ENCODE peak calls at places on chromosomes 13 and 19, in four cellular contexts. One of them, this sample, is unnamed.

GRCh38 chr13:50162001-50162400 is 146.8 kb downstream of the KCNRG start:
- DNase-seq in fibroblast of the aortic adventitia: peak
- DNase-seq in progenitor cell of endocrine pancreas: no peak
- DNase-seq in T-helper 2 cell treated with Interferon-gamma antibody and Interleukin-4, amounts not matched to agents 5 μg/mL and 100 μg/mL, for 36 hours: no peak
- DNase-seq in this sample: no peak

GRCh38 chr19:35462476-35462953 is 14.5 kb downstream of the FFAR2 start:
- DNase-seq in fibroblast of the aortic adventitia: no peak
- DNase-seq in progenitor cell of endocrine pancreas: no peak
- DNase-seq in T-helper 2 cell treated with Interferon-gamma antibody and Interleukin-4, amounts not matched to agents 5 μg/mL and 100 μg/mL, for 36 hours: peak
- DNase-seq in this sample: no peak

GRCh38 chr13:77767413-77767812 is 69.9 kb downstream of the SLAIN1 start:
- DNase-seq in fibroblast of the aortic adventitia: no peak
- DNase-seq in progenitor cell of endocrine pancreas: no peak
- DNase-seq in T-helper 2 cell treated with Interferon-gamma antibody and Interleukin-4, amounts not matched to agents 5 μg/mL and 100 μg/mL, for 36 hours: no peak
- DNase-seq in this sample: peak

GRCh38 chr19:2981898-2982297 is 4.5 kb downstream of the TLE6 start:
- DNase-seq in fibroblast of the aortic adventitia: no peak
- DNase-seq in progenitor cell of endocrine pancreas: no peak
- DNase-seq in T-helper 2 cell treated with Interferon-gamma antibody and Interleukin-4, amounts not matched to agents 5 μg/mL and 100 μg/mL, for 36 hours: no peak
- DNase-seq in this sample: no peak

GRCh38 chr13:94641432-94641941 is 39.8 kb downstream of the GPR180 start:
- DNase-seq in fibroblast of the aortic adventitia: peak
- DNase-seq in progenitor cell of endocrine pancreas: no peak
- DNase-seq in T-helper 2 cell treated with Interferon-gamma antibody and Interleukin-4, amounts not matched to agents 5 μg/mL and 100 μg/mL, for 36 hours: no peak
- DNase-seq in this sample: no peak

GRCh38 chr13:76856141-76856571 is 30.0 kb downstream of the KCTD12 start:
- DNase-seq in fibroblast of the aortic adventitia: peak
- DNase-seq in progenitor cell of endocrine pancreas: no peak
- DNase-seq in T-helper 2 cell treated with Interferon-gamma antibody and Interleukin-4, amounts not matched to agents 5 μg/mL and 100 μg/mL, for 36 hours: no peak
- DNase-seq in this sample: no peak

GRCh38 chr13:37681295-37682032 is 82.9 kb upstream of the POSTN start:
- DNase-seq in fibroblast of the aortic adventitia: peak
- DNase-seq in progenitor cell of endocrine pancreas: no peak
- DNase-seq in T-helper 2 cell treated with Interferon-gamma antibody and Interleukin-4, amounts not matched to agents 5 μg/mL and 100 μg/mL, for 36 hours: no peak
- DNase-seq in this sample: no peak

GRCh38 chr19:33344611-33345010 is 28.9 kb upstream of the CEBPG start:
- DNase-seq in fibroblast of the aortic adventitia: no peak
- DNase-seq in progenitor cell of endocrine pancreas: no peak
- DNase-seq in T-helper 2 cell treated with Interferon-gamma antibody and Interleukin-4, amounts not matched to agents 5 μg/mL and 100 μg/mL, for 36 hours: no peak
- DNase-seq in this sample: no peak

GRCh38 chr13:109787135-109787954 is 962 bp upstream of the IRS2 start:
- DNase-seq in fibroblast of the aortic adventitia: no peak
- DNase-seq in progenitor cell of endocrine pancreas: peak
- DNase-seq in T-helper 2 cell treated with Interferon-gamma antibody and Interleukin-4, amounts not matched to agents 5 μg/mL and 100 μg/mL, for 36 hours: peak
- DNase-seq in this sample: peak

GRCh38 chr13:66835040-66835628 is 395.0 kb downstream of the PCDH9 start:
- DNase-seq in fibroblast of the aortic adventitia: peak
- DNase-seq in progenitor cell of endocrine pancreas: no peak
- DNase-seq in T-helper 2 cell treated with Interferon-gamma antibody and Interleukin-4, amounts not matched to agents 5 μg/mL and 100 μg/mL, for 36 hours: no peak
- DNase-seq in this sample: peak

GRCh38 chr19:2394054-2394668 is 33.2 kb downstream of the TIMM13 start:
- DNase-seq in fibroblast of the aortic adventitia: no peak
- DNase-seq in progenitor cell of endocrine pancreas: no peak
- DNase-seq in T-helper 2 cell treated with Interferon-gamma antibody and Interleukin-4, amounts not matched to agents 5 μg/mL and 100 μg/mL, for 36 hours: no peak
- DNase-seq in this sample: no peak

GRCh38 chr19:33718668-33719259 is 77.9 kb upstream of the KCTD15 start:
- DNase-seq in fibroblast of the aortic adventitia: no peak
- DNase-seq in progenitor cell of endocrine pancreas: no peak
- DNase-seq in T-helper 2 cell treated with Interferon-gamma antibody and Interleukin-4, amounts not matched to agents 5 μg/mL and 100 μg/mL, for 36 hours: no peak
- DNase-seq in this sample: no peak

GRCh38 chr13:49343255-49343654 is 95.5 kb downstream of the CDADC1 start:
- DNase-seq in fibroblast of the aortic adventitia: no peak
- DNase-seq in progenitor cell of endocrine pancreas: no peak
- DNase-seq in T-helper 2 cell treated with Interferon-gamma antibody and Interleukin-4, amounts not matched to agents 5 μg/mL and 100 μg/mL, for 36 hours: no peak
- DNase-seq in this sample: no peak

GRCh38 chr13:65479692-65480091 is 1750.4 kb downstream of the PCDH9 start:
- DNase-seq in fibroblast of the aortic adventitia: no peak
- DNase-seq in progenitor cell of endocrine pancreas: no peak
- DNase-seq in T-helper 2 cell treated with Interferon-gamma antibody and Interleukin-4, amounts not matched to agents 5 μg/mL and 100 μg/mL, for 36 hours: no peak
- DNase-seq in this sample: no peak

GRCh38 chr13:96130818-96131217 is 40.9 kb downstream of the HS6ST3 start:
- DNase-seq in fibroblast of the aortic adventitia: no peak
- DNase-seq in progenitor cell of endocrine pancreas: no peak
- DNase-seq in T-helper 2 cell treated with Interferon-gamma antibody and Interleukin-4, amounts not matched to agents 5 μg/mL and 100 μg/mL, for 36 hours: no peak
- DNase-seq in this sample: no peak

GRCh38 chr19:1556639-1557070 is 11.5 kb downstream of the MEX3D start:
- DNase-seq in fibroblast of the aortic adventitia: no peak
- DNase-seq in progenitor cell of endocrine pancreas: no peak
- DNase-seq in T-helper 2 cell treated with Interferon-gamma antibody and Interleukin-4, amounts not matched to agents 5 μg/mL and 100 μg/mL, for 36 hours: no peak
- DNase-seq in this sample: no peak

GRCh38 chr19:39411006-39411831 is 1.2 kb upstream of the PLEKHG2 start:
- DNase-seq in fibroblast of the aortic adventitia: no peak
- DNase-seq in progenitor cell of endocrine pancreas: no peak
- DNase-seq in T-helper 2 cell treated with Interferon-gamma antibody and Interleukin-4, amounts not matched to agents 5 μg/mL and 100 μg/mL, for 36 hours: no peak
- DNase-seq in this sample: no peak

GRCh38 chr13:101291647-101292515 is 124.4 kb downstream of the NALCN start:
- DNase-seq in fibroblast of the aortic adventitia: no peak
- DNase-seq in progenitor cell of endocrine pancreas: no peak
- DNase-seq in T-helper 2 cell treated with Interferon-gamma antibody and Interleukin-4, amounts not matched to agents 5 μg/mL and 100 μg/mL, for 36 hours: no peak
- DNase-seq in this sample: no peak

GRCh38 chr19:14091086-14091884 is 734 bp upstream of the SAMD1 start:
- DNase-seq in fibroblast of the aortic adventitia: peak
- DNase-seq in progenitor cell of endocrine pancreas: peak
- DNase-seq in T-helper 2 cell treated with Interferon-gamma antibody and Interleukin-4, amounts not matched to agents 5 μg/mL and 100 μg/mL, for 36 hours: peak
- DNase-seq in this sample: no peak

GRCh38 chr13:40984670-40985366 is 34.3 kb downstream of the ELF1 start:
- DNase-seq in fibroblast of the aortic adventitia: peak
- DNase-seq in progenitor cell of endocrine pancreas: no peak
- DNase-seq in T-helper 2 cell treated with Interferon-gamma antibody and Interleukin-4, amounts not matched to agents 5 μg/mL and 100 μg/mL, for 36 hours: no peak
- DNase-seq in this sample: no peak

GRCh38 chr19:33214621-33215020 is 11.0 kb downstream of the SLC7A10 start:
- DNase-seq in fibroblast of the aortic adventitia: peak
- DNase-seq in progenitor cell of endocrine pancreas: no peak
- DNase-seq in T-helper 2 cell treated with Interferon-gamma antibody and Interleukin-4, amounts not matched to agents 5 μg/mL and 100 μg/mL, for 36 hours: no peak
- DNase-seq in this sample: peak

GRCh38 chr19:33250500-33250899 is 24.9 kb upstream of the SLC7A10 start:
- DNase-seq in fibroblast of the aortic adventitia: no peak
- DNase-seq in progenitor cell of endocrine pancreas: no peak
- DNase-seq in T-helper 2 cell treated with Interferon-gamma antibody and Interleukin-4, amounts not matched to agents 5 μg/mL and 100 μg/mL, for 36 hours: no peak
- DNase-seq in this sample: no peak

This sample was measured in cerebellar cortex.